ENCODE peak calls at places on chromosomes 4 and X, in seven cellular contexts. R, W, E, S, Q, B and Y are unnamed samples.

GRCh38 chrX:30613736-30614135 is 36.2 kb upstream of the TASL start:
- DNase-seq in S (peak; percentile 84), R (no peak), E (no peak), W (no peak), Q (no peak), B (no peak), Y (no peak)

GRCh38 chrX:53223955-53224859 is 800 bp downstream of the KDM5C start:
- DNase-seq in W (peak; percentile 37), E (no peak), Q (peak; percentile 43), R (peak; percentile 86), S (no peak), B (no peak), Y (peak; percentile 78)

GRCh38 chr4:144656857-144657256 is 10.9 kb downstream of the HHIP start:
- DNase-seq in E (no peak), B (no peak), W (no peak), Q (no peak), R (no peak), S (no peak), Y (no peak)

GRCh38 chr4:117793786-117794369 is 240.4 kb upstream of the NDST3 start:
- DNase-seq in W (no peak), E (no peak), S (no peak), B (no peak), Q (no peak), R (no peak), Y (peak; percentile 84)

GRCh38 chr4:133624744-133625143 is 475.6 kb downstream of the PCDH10 start:
- DNase-seq in R (no peak), E (no peak), Q (peak; percentile 17), B (no peak), S (no peak), W (no peak), Y (no peak)

GRCh38 chrX:148135738-148136137 is 154.6 kb downstream of the FMR1NB start:
- DNase-seq in E (no peak), Q (no peak), W (no peak), S (no peak), R (no peak), B (no peak), Y (peak; percentile 81)

GRCh38 chrX:151984328-151984727 is 9.9 kb upstream of the GABRE start:
- DNase-seq in S (no peak), R (peak; percentile 83), B (no peak), W (no peak), Q (no peak), E (no peak), Y (peak; percentile 90)

GRCh38 chrX:14729058-14729457 is 143.8 kb downstream of the FANCB start:
- DNase-seq in B (no peak), W (no peak), R (no peak), E (no peak), S (no peak), Q (no peak), Y (no peak)

GRCh38 chr4:76809594-76810305 is 88.2 kb downstream of the SOWAHB start:
- DNase-seq in S (no peak), R (peak; percentile 22), B (no peak), E (no peak), Q (no peak), W (peak; percentile 45), Y (peak; percentile 14)

GRCh38 chrX:101488796-101489195 is 3.5 kb downstream of the ARMCX4 start:
- DNase-seq in Q (no peak), R (no peak), W (no peak), B (no peak), E (no peak), S (no peak), Y (no peak)